ENCODE peak calls at places on chromosomes 13 and 19, in eight cellular contexts. P is A549, U is testis, Z is HepG2, I is K562, C is HCT116, X is IMR-90, R is uterus. V is an unnamed sample.
A peak's percentile ranks its signal among the peaks of the same experiment; 100 is the strongest.

GRCh38 chr19:15129856-15130580 is 22.8 kb downstream of the SYDE1 start:
- DNase-seq in P (no peak), U (no peak), Z (no peak), I (no peak), C (peak; percentile 16), X (no peak), R (no peak), V (no peak)

GRCh38 chr13:101144808-101145419 is 271.4 kb downstream of the NALCN start:
- DNase-seq in P (no peak), U (no peak), Z (peak; percentile 38), I (peak; percentile 17), C (peak; percentile 39), X (peak; percentile 71), R (no peak), V (no peak)

GRCh38 chr19:53461866-53462265 is 5.7 kb upstream of the ZNF813 start:
- DNase-seq in P (no peak), U (no peak), Z (no peak), I (no peak), C (no peak), X (peak; percentile 3), R (no peak), V (no peak)

GRCh38 chr19:18612772-18613588 is at the start of gene TMEM59L:
- DNase-seq in P (no peak), U (peak; percentile 38), Z (no peak), I (peak; percentile 67), C (no peak), X (no peak), R (no peak), V (no peak)

GRCh38 chr19:14081797-14082674 is 3.5 kb downstream of the C19orf67 start:
- DNase-seq in P (no peak), U (peak; percentile 51), Z (no peak), I (peak; percentile 30), C (no peak), X (peak; percentile 27), R (peak; percentile 56), V (peak; percentile 62)

GRCh38 chr13:21675095-21676007 is 4.5 kb downstream of the FGF9 start:
- DNase-seq in P (no peak), U (peak; percentile 27), Z (no peak), I (no peak), C (no peak), X (no peak), R (no peak), V (peak; percentile 66)

GRCh38 chr19:48900477-48901452 is 653 bp downstream of the NUCB1 start:
- DNase-seq in P (no peak), U (no peak), Z (peak; percentile 29), I (peak; percentile 61), C (no peak), X (peak; percentile 35), R (no peak), V (no peak)

GRCh38 chr19:38073806-38074685 is 150.0 kb downstream of the DPF1 start:
- DNase-seq in P (no peak), U (no peak), Z (peak; percentile 67), I (no peak), C (no peak), X (peak; percentile 19), R (no peak), V (no peak)

GRCh38 chr19:16714702-16715294 is 4.8 kb upstream of the NWD1 start:
- DNase-seq in P (no peak), U (peak; percentile 80), Z (peak; percentile 24), I (peak; percentile 81), C (peak; percentile 48), X (peak; percentile 24), R (no peak), V (peak; percentile 28)

GRCh38 chr13:21050288-21051197 is 10.8 kb downstream of the LATS2 start:
- DNase-seq in P (no peak), U (no peak), Z (no peak), I (no peak), C (no peak), X (no peak), R (no peak), V (no peak)

GRCh38 chr13:66222926-66223325 is 1007.2 kb downstream of the PCDH9 start:
- DNase-seq in P (no peak), U (no peak), Z (no peak), I (no peak), C (no peak), X (no peak), R (no peak), V (no peak)

GRCh38 chr19:55086730-55087541 is 11.3 kb downstream of the EPS8L1 start:
- DNase-seq in P (no peak), U (peak; percentile 93), Z (no peak), I (no peak), C (no peak), X (peak; percentile 91), R (peak; percentile 96), V (peak; percentile 77)

GRCh38 chr19:19578241-19578640 is 40.2 kb downstream of the CILP2 start:
- DNase-seq in P (no peak), U (no peak), Z (no peak), I (no peak), C (no peak), X (no peak), R (no peak), V (no peak)

GRCh38 chr19:11203194-11204075 is 6.1 kb upstream of the KANK2 start:
- DNase-seq in P (peak; percentile 72), U (peak; percentile 88), Z (peak; percentile 35), I (peak; percentile 96), C (no peak), X (peak; percentile 71), R (peak; percentile 98), V (peak; percentile 63)

GRCh38 chr19:8036438-8037099 is 16.0 kb upstream of the CCL25 start:
- DNase-seq in P (no peak), U (no peak), Z (no peak), I (no peak), C (no peak), X (no peak), R (no peak), V (no peak)

GRCh38 chr19:1274852-1275259 is 474 bp upstream of the FAM174C start:
- DNase-seq in P (no peak), U (no peak), Z (no peak), I (peak; percentile 48), C (no peak), X (no peak), R (no peak), V (no peak)

GRCh38 chr13:32225494-32225931 is 89.7 kb downstream of the ZAR1L start:
- DNase-seq in P (no peak), U (no peak), Z (no peak), I (no peak), C (no peak), X (peak; percentile 92), R (no peak), V (no peak)

GRCh38 chr19:12792048-12792852 is 964 bp downstream of the JUNB start:
- DNase-seq in P (no peak), U (peak; percentile 73), Z (peak; percentile 46), I (peak; percentile 61), C (no peak), X (peak; percentile 55), R (peak; percentile 59), V (peak; percentile 76)
- TF ChIP-seq POLR2A in P (peak; percentile 13), U (no peak), Z (peak; percentile 51), I (peak; percentile 42), C (peak; percentile 3), X (no peak), R (no peak), V (peak; percentile 59)

DNA sequence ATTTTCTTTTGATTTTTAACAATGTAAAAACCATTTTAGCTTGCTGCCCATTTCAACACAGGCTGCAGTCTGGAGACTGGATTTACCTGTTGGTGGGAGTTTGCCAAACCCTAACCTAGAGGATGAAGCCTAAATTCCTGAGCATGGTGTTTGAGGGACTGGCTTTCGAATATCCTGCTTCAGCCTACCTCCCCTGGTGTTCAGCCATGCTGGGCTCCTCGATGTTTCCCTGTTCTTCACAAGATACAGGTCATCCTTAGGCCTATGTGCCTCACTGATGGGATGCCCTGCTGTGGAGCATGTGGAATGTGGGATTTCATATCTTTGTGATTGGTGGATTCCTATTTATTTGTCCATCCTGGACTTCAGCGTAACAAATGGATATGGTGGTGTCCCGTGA is 20.4 kb upstream of the ERCC5 start:
- DNase-seq in P (no peak), U (no peak), Z (no peak), I (no peak), C (no peak), X (no peak), R (no peak), V (no peak)
- H3K27ac ChIP-seq in P (no peak overlapping the region), U (no peak overlapping the region), Z (no peak overlapping the region), I (no peak overlapping the region), C (no peak overlapping the region), X (peak overlapping the region; percentile 75), R (no peak overlapping the region), V (no peak overlapping the region)

GRCh38 chr19:40743926-40744325 is 6.4 kb downstream of the ACTMAP start:
- DNase-seq in P (no peak), U (no peak), Z (no peak), I (no peak), C (no peak), X (no peak), R (no peak), V (no peak)

GRCh38 chr19:40747536-40747935 is 2.7 kb downstream of the ACTMAP start:
- DNase-seq in P (no peak), U (no peak), Z (no peak), I (no peak), C (no peak), X (no peak), R (no peak), V (no peak)

GRCh38 chr19:40745402-40745780 is 4.9 kb downstream of the ACTMAP start:
- DNase-seq in P (no peak), U (no peak), Z (peak; percentile 28), I (no peak), C (no peak), X (peak; percentile 63), R (no peak), V (no peak)

GRCh38 chr19:40742477-40742876 is 7.8 kb downstream of the ACTMAP start:
- DNase-seq in P (no peak), U (no peak), Z (no peak), I (no peak), C (no peak), X (no peak), R (no peak), V (no peak)

DNA sequence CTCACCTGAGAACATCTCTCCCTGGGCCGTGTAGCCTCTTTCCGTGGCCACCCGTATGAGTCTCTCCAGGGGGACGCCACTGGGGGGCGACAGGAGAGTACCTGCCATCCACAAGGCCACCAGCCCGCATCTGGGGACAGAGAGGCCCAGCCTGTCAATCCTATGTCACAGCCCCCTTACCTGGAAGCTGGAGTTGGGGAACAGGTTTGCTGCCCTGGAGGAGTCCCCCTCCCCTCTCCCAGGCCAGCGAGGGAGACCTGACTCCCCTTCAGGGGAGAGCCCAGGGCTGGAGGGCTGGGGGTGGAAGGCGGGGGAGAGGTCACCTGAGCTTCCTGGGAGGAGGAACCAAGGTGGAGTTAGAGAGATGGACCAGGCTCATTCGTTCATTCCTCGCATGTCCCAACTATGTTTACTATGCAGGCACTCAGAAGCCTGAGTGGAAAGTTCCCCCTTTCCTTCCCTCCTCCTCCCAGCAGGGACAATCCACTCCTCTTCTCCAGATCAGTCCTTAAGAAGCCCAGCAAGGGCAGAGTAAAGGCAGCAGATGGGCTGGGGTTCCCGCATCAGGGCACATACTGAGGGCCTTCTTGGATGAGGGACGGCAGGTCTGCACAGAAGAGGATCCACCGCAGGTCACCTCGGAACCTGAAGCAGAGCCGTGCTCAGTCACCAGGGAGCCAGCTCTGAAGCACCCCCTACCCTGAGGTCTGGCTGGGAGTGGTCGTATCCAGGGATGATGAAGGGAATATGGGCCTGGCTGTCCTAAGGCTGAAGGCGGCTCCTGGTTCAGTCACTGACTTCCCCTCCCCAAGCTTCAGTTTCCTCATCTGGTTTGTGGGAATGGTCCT is 5.5 kb downstream of the ACTMAP start:
- DNase-seq in P (no peak), U (no peak), Z (peak; percentile 21), I (peak; percentile 51), C (no peak), X (no peak), R (no peak), V (peak; percentile 24)
- TF ChIP-seq CTCF in P (peak; percentile 24), U (no peak), Z (peak; percentile 62), I (peak; percentile 57), C (no peak), X (no peak), R (no peak), V (no peak)

GRCh38 chr19:36331353-36332228 is 47.4 kb downstream of the ZFP14 start:
- DNase-seq in P (peak; percentile 38), U (peak; percentile 98), Z (no peak), I (peak; percentile 33), C (no peak), X (peak; percentile 94), R (peak; percentile 89), V (peak; percentile 83)
- TF ChIP-seq POLR2A in P (no peak), U (no peak), Z (no peak), I (no peak), C (no peak), X (no peak), R (no peak), V (peak; percentile 51)

V was measured in body of pancreas.